ENCODE peak calls at places on chromosomes 16 and 17, in nine cellular contexts. P is transverse colon, D is thoracic aorta, M is A549, G is left lung, Z is ovary, T is pancreas, V is esophagus squamous epithelium, S is aorta. W is an unnamed sample.

GRCh38 chr16:56997931-56998330 is 8.6 kb downstream of the NLRC5 start:
- DNase-seq in V (no peak), D (no peak), M (no peak), S (no peak), P (no peak), Z (no peak), T (no peak), G (no peak), W (no peak)

GRCh38 chr16:7861891-7862585 is 529.4 kb downstream of the RBFOX1 start:
- DNase-seq in Z (no peak), V (no peak), M (no peak), S (no peak), T (no peak), P (no peak), G (no peak), D (no peak), W (no peak)

GRCh38 chr16:73058616-73059409 is 10.9 kb upstream of the ZFHX3 start:
- DNase-seq in Z (peak; percentile 38), V (no peak), M (peak; percentile 77), S (peak; percentile 70), P (no peak), T (peak; percentile 46), D (no peak), G (peak; percentile 84), W (no peak)

GRCh38 chr16:64250866-64251265 is 871.0 kb downstream of the CDH11 start:
- DNase-seq in D (no peak), V (no peak), Z (no peak), G (no peak), S (no peak), T (no peak), P (no peak), M (no peak), W (no peak)

GRCh38 chr16:15996432-15997109 is 47.2 kb downstream of the ABCC1 start:
- DNase-seq in S (peak; percentile 77), P (no peak), M (peak; percentile 94), Z (peak; percentile 64), V (no peak), G (no peak), D (no peak), T (no peak), W (no peak)

GRCh38 chr16:69408451-69408850 is 16.0 kb upstream of the CYB5B start:
- DNase-seq in D (no peak), Z (no peak), S (no peak), M (peak; percentile 88), P (peak; percentile 81), T (no peak), V (no peak), G (no peak), W (no peak)

GRCh38 chr17:38674013-38674748 is 576 bp downstream of the EPOP start:
- DNase-seq in V (no peak), D (no peak), P (peak; percentile 22), M (peak; percentile 51), Z (peak; percentile 17), S (no peak), T (no peak), G (peak; percentile 88), W (no peak)

GRCh38 chr16:27529962-27530361 is 19.8 kb downstream of the GTF3C1 start:
- DNase-seq in D (no peak), P (no peak), Z (no peak), G (no peak), M (no peak), V (no peak), T (no peak), S (no peak), W (no peak)

GRCh38 chr17:40333781-40334453 is 24.9 kb downstream of the RARA start:
- DNase-seq in G (no peak), D (no peak), M (no peak), T (no peak), S (no peak), P (no peak), Z (no peak), V (no peak), W (no peak)

GRCh38 chr17:40338058-40338457 is 26.5 kb downstream of the GJD3 start:
- DNase-seq in V (no peak), Z (no peak), D (no peak), P (no peak), G (no peak), T (no peak), S (no peak), M (no peak), W (no peak)

GRCh38 chr17:40339068-40339699 is 25.4 kb downstream of the GJD3 start:
- DNase-seq in S (no peak), V (no peak), P (peak; percentile 9), M (no peak), D (no peak), G (no peak), Z (no peak), T (no peak), W (no peak)

GRCh38 chr17:40337351-40337750 is 27.2 kb downstream of the GJD3 start:
- DNase-seq in S (no peak), D (no peak), M (no peak), T (no peak), P (no peak), V (no peak), Z (no peak), G (no peak), W (no peak)

GRCh38 chr17:40335620-40336019 is 26.6 kb downstream of the RARA start:
- DNase-seq in G (no peak), P (no peak), D (no peak), V (no peak), Z (no peak), S (no peak), T (no peak), M (no peak), W (no peak)
- H3K4me1 ChIP-seq in G (peaks cover 100% of the 10 kb centered on the region), P (peaks cover 53% of the 10 kb centered on the region), D (peaks cover 80% of the 10 kb centered on the region), V (peaks cover 42% of the 10 kb centered on the region), Z (peaks cover 52% of the 10 kb centered on the region), S (peaks cover 7% of the 10 kb centered on the region), T (peaks cover 42% of the 10 kb centered on the region), M (peaks cover 64% of the 10 kb centered on the region), W (no peaks in the 10 kb centered on the region)

GRCh38 chr17:80388601-80389000 is 26.4 kb upstream of the ENDOV start:
- DNase-seq in M (no peak), S (no peak), Z (no peak), G (no peak), P (no peak), T (no peak), V (no peak), D (no peak), W (no peak)
- H3K27ac ChIP-seq in M (no peak overlapping the region), S (no peak overlapping the region), Z (no peak overlapping the region), G (no peak overlapping the region), P (no peak overlapping the region), T (no peak overlapping the region), V (no peak overlapping the region), D (no peak overlapping the region), W (no peak overlapping the region)

DNA sequence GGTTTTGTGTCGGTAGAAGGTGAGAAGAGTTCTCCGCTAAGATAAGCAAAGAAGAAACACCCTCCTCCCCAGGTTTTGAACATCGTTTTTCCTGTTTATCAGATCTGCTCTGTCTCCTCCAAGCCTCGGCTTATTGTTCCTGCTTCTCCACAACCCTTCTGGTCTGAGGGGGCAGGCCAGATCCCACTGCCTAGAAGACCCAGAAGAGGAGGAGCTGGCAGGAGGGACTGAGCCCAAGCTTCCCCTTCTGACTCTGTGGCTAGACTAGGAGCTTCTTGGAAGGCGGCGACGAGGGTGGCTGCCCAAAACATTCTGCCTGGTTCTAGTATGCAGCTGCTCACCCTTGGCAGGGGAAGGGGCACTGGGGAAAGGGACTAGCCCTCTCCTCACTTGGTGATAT is 5.1 kb upstream of the HOXB5 start:
- DNase-seq in M (no peak), P (no peak), S (no peak), T (no peak), Z (no peak), G (no peak), D (no peak), V (no peak), W (no peak)
- H3K4me3 ChIP-seq in M (no peak overlapping the region), P (no peak overlapping the region), S (no peak overlapping the region), T (no peak overlapping the region), Z (no peak overlapping the region), G (no peak overlapping the region), D (peak overlapping the region; percentile 84), V (no peak overlapping the region), W (no peak overlapping the region)

DNA sequence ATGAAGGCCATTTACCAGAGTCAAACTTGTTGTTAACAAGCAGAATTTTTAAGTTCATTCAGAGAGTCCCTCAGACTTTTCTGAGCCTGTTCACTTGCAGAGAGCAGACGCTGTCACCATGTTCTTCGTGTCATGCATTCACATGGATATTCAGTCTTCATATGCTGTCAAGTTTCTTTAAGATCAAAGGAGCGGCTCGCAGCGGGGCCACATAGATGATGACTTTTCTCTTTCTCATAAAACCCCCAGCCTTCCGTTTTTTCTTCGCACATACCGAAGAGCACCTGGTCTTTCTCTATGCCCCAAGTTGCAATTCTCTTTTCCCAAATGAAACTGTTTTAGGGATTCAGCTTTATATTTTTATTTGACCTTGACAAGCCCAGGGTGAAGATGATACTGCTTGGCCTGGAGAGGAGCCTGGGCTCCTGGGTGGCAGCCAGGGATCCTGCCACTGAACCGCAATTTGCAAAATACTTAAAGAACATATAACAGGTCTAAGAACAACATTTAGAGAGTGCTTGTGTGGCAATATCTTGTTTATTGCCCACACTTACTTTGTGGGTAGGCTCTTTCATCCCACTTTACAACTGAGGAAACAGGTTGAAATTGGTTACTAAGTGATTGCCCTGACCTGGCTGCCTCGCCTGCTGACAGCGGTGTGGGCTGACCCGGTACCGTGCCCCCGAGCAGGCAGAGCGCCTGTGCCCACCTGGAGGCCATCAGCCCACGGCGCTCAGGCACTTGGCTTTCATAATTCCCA is 22.9 kb downstream of the SEC14L1 start:
- DNase-seq in M (no peak), V (no peak), T (no peak), P (no peak), Z (no peak), G (no peak), S (no peak), D (no peak), W (no peak)
- H3K4me1 ChIP-seq in M (peaks cover 21% of the 10 kb centered on the region), V (peaks cover 7% of the 10 kb centered on the region), T (peaks cover 32% of the 10 kb centered on the region), P (peaks cover 22% of the 10 kb centered on the region), Z (peaks cover 36% of the 10 kb centered on the region), G (peaks cover 87% of the 10 kb centered on the region), S (no peaks in the 10 kb centered on the region), D (peaks cover 53% of the 10 kb centered on the region), W (peaks cover 12% of the 10 kb centered on the region)